ENCODE peak calls at places on chromosomes 7 and 10, in six cellular contexts. K is body of pancreas, C is fibroblast of mammary gland, Y is adrenal gland, O is fibroblast of the aortic adventitia, X is AG09309. V is an unnamed sample.
A peak's percentile ranks its signal among the peaks of the same experiment; 100 is the strongest.

GRCh38 chr7:132319481-132319880 is 256.8 kb downstream of the PLXNA4 start:
- DNase-seq in K (no peak), C (no peak), Y (no peak), O (no peak), X (no peak), V (no peak)

GRCh38 chr7:15544050-15544449 is 17.8 kb downstream of the AGMO start:
- DNase-seq in K (no peak), C (no peak), Y (no peak), O (no peak), X (no peak), V (no peak)

GRCh38 chr7:94912085-94912484 is 4.7 kb downstream of the PPP1R9A start:
- DNase-seq in K (no peak), C (no peak), Y (no peak), O (no peak), X (no peak), V (no peak)

GRCh38 chr7:23220690-23221305 is 25.8 kb upstream of the GPNMB start:
- DNase-seq in K (no peak), C (no peak), Y (no peak), O (peak; percentile 14), X (no peak), V (no peak)

GRCh38 chr10:106132956-106133355 is 1031.5 kb downstream of the SORCS1 start:
- DNase-seq in K (no peak), C (no peak), Y (no peak), O (no peak), X (no peak), V (no peak)

GRCh38 chr10:127852456-127852855 is 40.3 kb downstream of the CLRN3 start:
- DNase-seq in K (no peak), C (no peak), Y (no peak), O (no peak), X (no peak), V (no peak)

GRCh38 chr7:92731327-92732063 is 104.9 kb downstream of the CDK6 start:
- DNase-seq in K (no peak), C (no peak), Y (no peak), O (peak; percentile 44), X (no peak), V (peak; percentile 66)

GRCh38 chr7:96388166-96388565 is 66.3 kb upstream of the SLC25A13 start:
- DNase-seq in K (no peak), C (peak; percentile 86), Y (no peak), O (peak; percentile 71), X (peak; percentile 7), V (peak; percentile 67)

GRCh38 chr7:28383949-28384348 is 28.4 kb upstream of the CREB5 start:
- DNase-seq in K (no peak), C (no peak), Y (no peak), O (no peak), X (no peak), V (no peak)

GRCh38 chr7:27150568-27151340 is 1.6 kb downstream of the HOXA3 start:
- DNase-seq in K (peak; percentile 66), C (peak; percentile 81), Y (peak; percentile 83), O (peak; percentile 60), X (no peak), V (peak; percentile 77)

GRCh38 chr10:34670101-34670500 is 145.0 kb downstream of the PARD3 start:
- DNase-seq in K (no peak), C (no peak), Y (no peak), O (no peak), X (no peak), V (no peak)

GRCh38 chr7:98163704-98164478 is 47.3 kb upstream of the BHLHA15 start:
- DNase-seq in K (peak; percentile 34), C (no peak), Y (peak; percentile 20), O (peak; percentile 41), X (no peak), V (peak; percentile 64)

GRCh38 chr7:4861673-4862072 is at the start of gene PAPOLB:
- DNase-seq in K (no peak), C (no peak), Y (no peak), O (no peak), X (no peak), V (no peak)

DNA sequence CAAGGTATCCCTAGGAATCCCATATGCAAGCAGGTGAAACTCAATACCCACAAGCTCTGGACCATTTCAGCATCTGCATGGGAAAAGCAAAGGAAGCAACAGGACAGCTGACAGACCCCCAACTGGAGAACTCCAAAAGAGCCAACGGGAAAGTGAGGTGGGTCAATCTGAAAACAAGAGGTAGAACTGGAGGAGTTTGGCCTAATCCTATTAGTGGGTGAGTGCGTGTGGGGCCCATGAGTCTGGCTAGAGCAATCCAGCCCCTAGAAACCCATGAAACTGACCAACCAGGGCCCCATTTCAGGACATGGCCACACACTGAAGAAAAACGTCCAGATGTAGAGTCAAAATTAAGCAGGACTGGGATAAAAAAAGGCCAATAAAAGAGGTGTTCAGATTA is 26.6 kb upstream of the WNT8B start:
- DNase-seq in K (no peak), C (no peak), Y (no peak), O (no peak), X (no peak), V (no peak)
- H3K4me3 ChIP-seq in K (no peak overlapping the region), C (no peak overlapping the region), Y (no peak overlapping the region), O (no peak overlapping the region), X (no peak overlapping the region), V (no peak overlapping the region)

GRCh38 chr10:1301138-1301537 is 245.0 kb downstream of the WDR37 start:
- DNase-seq in K (no peak), C (no peak), Y (no peak), O (no peak), X (no peak), V (no peak)
- TF ChIP-seq CTCF in K (no peak), C (no peak), Y (no peak), O (no peak), X (no peak), V (no peak)

GRCh38 chr10:25063157-25063556 is 46.7 kb downstream of the THNSL1 start:
- DNase-seq in K (no peak), C (no peak), Y (no peak), O (no peak), X (no peak), V (no peak)

GRCh38 chr10:25059990-25060389 is 43.6 kb downstream of the THNSL1 start:
- DNase-seq in K (peak; percentile 74), C (peak; percentile 78), Y (peak; percentile 69), O (peak; percentile 96), X (peak; percentile 63), V (peak; percentile 62)

GRCh38 chr10:25061125-25061524 is 44.7 kb downstream of the THNSL1 start:
- DNase-seq in K (no peak), C (no peak), Y (no peak), O (no peak), X (no peak), V (no peak)

GRCh38 chr10:25063644-25064043 is 47.2 kb downstream of the THNSL1 start:
- DNase-seq in K (no peak), C (no peak), Y (no peak), O (no peak), X (no peak), V (no peak)

DNA sequence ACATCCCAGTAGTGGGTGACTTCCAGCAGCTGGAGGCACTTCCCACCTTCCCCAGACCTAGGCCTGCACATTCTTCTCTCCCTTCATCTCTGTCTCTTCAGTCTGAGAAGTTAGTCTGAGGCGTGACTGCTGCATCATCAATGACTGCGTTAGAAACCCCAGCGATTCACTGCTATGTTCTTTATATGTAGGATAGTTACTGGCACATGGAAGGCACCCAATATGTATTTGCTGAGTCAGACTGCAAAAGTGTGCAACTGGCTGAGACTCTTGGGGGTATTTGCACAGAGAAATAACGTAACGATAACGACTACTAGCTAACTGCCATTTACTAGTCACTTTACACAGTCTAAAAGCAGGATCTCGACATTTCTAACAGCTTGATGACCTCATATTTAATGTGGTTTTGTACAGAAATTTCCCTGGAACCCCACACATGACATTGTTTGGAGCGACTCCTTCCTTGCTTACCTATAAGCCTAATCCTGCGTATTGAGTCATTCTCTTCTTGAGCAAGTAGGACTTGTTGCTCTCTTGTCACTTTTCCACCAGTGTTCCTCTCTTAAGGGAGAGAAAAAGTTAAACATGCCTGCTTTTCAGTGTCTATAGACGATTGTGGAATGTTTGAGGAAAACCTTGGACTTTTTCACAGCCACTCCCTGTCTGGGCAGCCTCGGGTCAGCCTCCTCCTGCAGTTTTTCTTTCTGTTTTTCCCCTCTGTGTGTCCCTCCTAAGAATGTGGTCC is 45.5 kb downstream of the THNSL1 start:
- DNase-seq in K (no peak), C (peak; percentile 33), Y (no peak), O (peak; percentile 68), X (no peak), V (peak; percentile 10)
- H3K4me3 ChIP-seq in K (no peak overlapping the region), C (no peak overlapping the region), Y (no peak overlapping the region), O (peak overlapping the region; percentile 50), X (peak overlapping the region; percentile 24), V (no peak overlapping the region)

GRCh38 chr10:97685395-97685958 is 1.6 kb downstream of the AVPI1 start:
- DNase-seq in K (peak; percentile 56), C (peak; percentile 23), Y (no peak), O (peak; percentile 64), X (no peak), V (peak; percentile 49)
- TF ChIP-seq CTCF in K (peak; percentile 41), C (peak; percentile 35), Y (peak; percentile 7), O (peak; percentile 79), X (peak; percentile 53), V (peak; percentile 57)

V was measured in fibroblast of villous mesenchyme.